ENCODE peak calls at places on chromosomes 3 and 15, in four cellular contexts. One of them, this sample, is unnamed. For H3K36me3, the result is how much of the 10 kb centered on the place peaks cover.

GRCh38 chr15:53910236-53910849 is 67.9 kb upstream of the UNC13C start:
- DNase-seq in psoas muscle: no peak
- DNase-seq in aorta: no peak
- DNase-seq in sigmoid colon: no peak
- DNase-seq in this sample: no peak

GRCh38 chr15:81293728-81294500 is 30.0 kb downstream of the STARD5 start:
- DNase-seq in psoas muscle: no peak
- DNase-seq in aorta: no peak
- DNase-seq in sigmoid colon: no peak
- DNase-seq in this sample: no peak

GRCh38 chr15:95875141-95875643 is 455.3 kb upstream of the NR2F2 start:
- DNase-seq in psoas muscle: no peak
- DNase-seq in aorta: no peak
- DNase-seq in sigmoid colon: no peak
- DNase-seq in this sample: no peak

GRCh38 chr3:13544293-13544831 is 4.6 kb upstream of the FBLN2 start:
- DNase-seq in psoas muscle: peak
- DNase-seq in aorta: no peak
- DNase-seq in sigmoid colon: no peak
- DNase-seq in this sample: no peak

GRCh38 chr3:128395500-128396125 is 71.1 kb downstream of the DNAJB8 start:
- DNase-seq in psoas muscle: peak
- DNase-seq in aorta: no peak
- DNase-seq in sigmoid colon: no peak
- DNase-seq in this sample: no peak

GRCh38 chr3:3772338-3772737 is 26.9 kb upstream of the LRRN1 start:
- DNase-seq in psoas muscle: no peak
- DNase-seq in aorta: no peak
- DNase-seq in sigmoid colon: no peak
- DNase-seq in this sample: no peak

GRCh38 chr3:129608087-129608935 is 1.8 kb upstream of the PLXND1 start:
- DNase-seq in psoas muscle: no peak
- DNase-seq in aorta: no peak
- DNase-seq in sigmoid colon: no peak
- DNase-seq in this sample: no peak

GRCh38 chr3:29274667-29275066 is 6.2 kb upstream of the RBMS3 start:
- DNase-seq in psoas muscle: no peak
- DNase-seq in aorta: no peak
- DNase-seq in sigmoid colon: no peak
- DNase-seq in this sample: no peak

GRCh38 chr3:71754610-71755253 is 1.1 kb downstream of the GPR27 start:
- DNase-seq in psoas muscle: no peak
- DNase-seq in aorta: no peak
- DNase-seq in sigmoid colon: no peak
- DNase-seq in this sample: no peak

GRCh38 chr3:37920156-37920686 is 58.5 kb downstream of the CTDSPL start:
- DNase-seq in psoas muscle: no peak
- DNase-seq in aorta: no peak
- DNase-seq in sigmoid colon: no peak
- DNase-seq in this sample: no peak

GRCh38 chr3:111548060-111548459 is 6.1 kb downstream of the CD96 start:
- DNase-seq in psoas muscle: no peak
- DNase-seq in aorta: no peak
- DNase-seq in sigmoid colon: no peak
- DNase-seq in this sample: no peak

GRCh38 chr15:85137507-85138175 is 156.0 kb downstream of the PDE8A start:
- DNase-seq in psoas muscle: no peak
- DNase-seq in aorta: no peak
- DNase-seq in sigmoid colon: no peak
- DNase-seq in this sample: no peak

GRCh38 chr3:50272911-50273688 is 4.2 kb downstream of the SEMA3B start:
- DNase-seq in psoas muscle: peak
- DNase-seq in aorta: peak
- DNase-seq in sigmoid colon: peak
- DNase-seq in this sample: peak

GRCh38 chr3:71185733-71186455 is 397.6 kb downstream of the FOXP1 start:
- DNase-seq in psoas muscle: no peak
- DNase-seq in aorta: no peak
- DNase-seq in sigmoid colon: no peak
- DNase-seq in this sample: no peak

GRCh38 chr3:125051715-125052581 is 3.8 kb downstream of the HEG1 start:
- DNase-seq in psoas muscle: peak
- DNase-seq in aorta: peak
- DNase-seq in sigmoid colon: peak
- DNase-seq in this sample: no peak

GRCh38 chr15:63374686-63375520 is 6.7 kb downstream of the CA12 start:
- DNase-seq in psoas muscle: peak
- DNase-seq in aorta: peak
- DNase-seq in sigmoid colon: no peak
- DNase-seq in this sample: no peak

GRCh38 chr15:68344600-68344999 is 67.1 kb downstream of the FEM1B start:
- DNase-seq in psoas muscle: no peak
- DNase-seq in aorta: no peak
- DNase-seq in sigmoid colon: no peak
- DNase-seq in this sample: no peak

GRCh38 chr3:55765398-55765797 is 278.3 kb upstream of the WNT5A start:
- DNase-seq in psoas muscle: no peak
- DNase-seq in aorta: no peak
- DNase-seq in sigmoid colon: no peak
- DNase-seq in this sample: no peak

GRCh38 chr3:143427626-143428025 is 308.1 kb downstream of the CHST2 start:
- DNase-seq in psoas muscle: no peak
- DNase-seq in aorta: no peak
- DNase-seq in sigmoid colon: no peak
- DNase-seq in this sample: no peak

GRCh38 chr3:193640165-193640706 is 47.2 kb downstream of the OPA1 start:
- DNase-seq in psoas muscle: no peak
- DNase-seq in aorta: no peak
- DNase-seq in sigmoid colon: no peak
- DNase-seq in this sample: no peak

GRCh38 chr15:76904461-76905012 is 603 bp downstream of the SCAPER start:
- DNase-seq in psoas muscle: peak
- DNase-seq in aorta: no peak
- DNase-seq in sigmoid colon: peak
- DNase-seq in this sample: no peak

GRCh38 chr15:38707802-38708671 is 143.4 kb upstream of the RASGRP1 start:
- DNase-seq in psoas muscle: no peak
- DNase-seq in aorta: no peak
- DNase-seq in sigmoid colon: no peak
- DNase-seq in this sample: no peak

GRCh38 chr3:194086251-194087075 is 49.5 kb upstream of the HES1 start:
- DNase-seq in psoas muscle: no peak
- DNase-seq in aorta: no peak
- DNase-seq in sigmoid colon: no peak
- DNase-seq in this sample: peak

GRCh38 chr3:61194892-61195538 is 56.2 kb downstream of the FHIT start:
- DNase-seq in psoas muscle: no peak
- DNase-seq in aorta: no peak
- DNase-seq in sigmoid colon: no peak
- DNase-seq in this sample: no peak

GRCh38 chr15:68966996-68967395 is 36.7 kb downstream of the SPESP1 start:
- DNase-seq in psoas muscle: no peak
- DNase-seq in aorta: no peak
- DNase-seq in sigmoid colon: no peak
- DNase-seq in this sample: no peak

GRCh38 chr3:50292924-50293801 is 934 bp upstream of the IFRD2 start:
- DNase-seq in psoas muscle: no peak
- DNase-seq in aorta: no peak
- DNase-seq in sigmoid colon: peak
- DNase-seq in this sample: no peak

GRCh38 chr3:87307805-87308204 is 31.4 kb upstream of the POU1F1 start:
- DNase-seq in psoas muscle: no peak
- DNase-seq in aorta: no peak
- DNase-seq in sigmoid colon: no peak
- DNase-seq in this sample: no peak

GRCh38 chr3:175192536-175192935 is 333.4 kb downstream of the NAALADL2 start:
- DNase-seq in psoas muscle: no peak
- DNase-seq in aorta: no peak
- DNase-seq in sigmoid colon: no peak
- DNase-seq in this sample: no peak

GRCh38 chr3:112649478-112649735 is 8.5 kb upstream of the CCDC80 start:
- DNase-seq in psoas muscle: no peak
- DNase-seq in aorta: no peak
- DNase-seq in sigmoid colon: no peak
- DNase-seq in this sample: no peak

GRCh38 chr15:44153352-44153751 is 41.7 kb downstream of the FRMD5 start:
- DNase-seq in psoas muscle: no peak
- DNase-seq in aorta: no peak
- DNase-seq in sigmoid colon: no peak
- DNase-seq in this sample: no peak

GRCh38 chr15:50229336-50229735 is 36.2 kb downstream of the HDC start:
- DNase-seq in psoas muscle: no peak
- DNase-seq in aorta: no peak
- DNase-seq in sigmoid colon: no peak
- DNase-seq in this sample: no peak

GRCh38 chr15:31235298-31236183 is 91.1 kb upstream of the KLF13 start:
- DNase-seq in psoas muscle: no peak
- DNase-seq in aorta: no peak
- DNase-seq in sigmoid colon: peak
- DNase-seq in this sample: no peak

GRCh38 chr3:130960139-130960779 is 66.4 kb downstream of the ASTE1 start:
- DNase-seq in psoas muscle: no peak
- DNase-seq in aorta: no peak
- DNase-seq in sigmoid colon: no peak
- DNase-seq in this sample: no peak

GRCh38 chr15:89778861-89779260 is 2.7 kb downstream of the MESP2 start:
- DNase-seq in psoas muscle: no peak
- DNase-seq in aorta: no peak
- DNase-seq in sigmoid colon: no peak
- DNase-seq in this sample: no peak

GRCh38 chr3:112132975-112133448 is at the start of gene GCSAM:
- DNase-seq in psoas muscle: peak
- DNase-seq in aorta: no peak
- DNase-seq in sigmoid colon: peak
- DNase-seq in this sample: peak

GRCh38 chr15:76058714-76059319 is 968 bp upstream of the TMEM266 start:
- DNase-seq in psoas muscle: no peak
- DNase-seq in aorta: no peak
- DNase-seq in sigmoid colon: no peak
- DNase-seq in this sample: no peak

GRCh38 chr3:73786346-73786807 is 161.6 kb upstream of the PDZRN3 start:
- DNase-seq in psoas muscle: peak
- DNase-seq in aorta: peak
- DNase-seq in sigmoid colon: no peak
- DNase-seq in this sample: no peak

GRCh38 chr3:141323936-141324704 is 44.2 kb upstream of the ZBTB38 start:
- DNase-seq in psoas muscle: no peak
- DNase-seq in aorta: no peak
- DNase-seq in sigmoid colon: no peak
- DNase-seq in this sample: no peak
- H3K4me3 ChIP-seq in psoas muscle: no peak
- H3K4me3 ChIP-seq in aorta: no peak
- H3K4me3 ChIP-seq in sigmoid colon: no peak
- H3K4me3 ChIP-seq in this sample: no peak

GRCh38 chr15:42024303-42024702 is 3.5 kb upstream of the PLA2G4E start:
- DNase-seq in psoas muscle: peak
- DNase-seq in aorta: no peak
- DNase-seq in sigmoid colon: peak
- DNase-seq in this sample: no peak
- H3K27ac ChIP-seq in psoas muscle: peak
- H3K27ac ChIP-seq in aorta: no peak
- H3K27ac ChIP-seq in sigmoid colon: no peak
- H3K27ac ChIP-seq in this sample: no peak

GRCh38 chr3:58160399-58160798 is 50.4 kb downstream of the DNASE1L3 start:
- DNase-seq in psoas muscle: no peak
- DNase-seq in aorta: no peak
- DNase-seq in sigmoid colon: no peak
- DNase-seq in this sample: no peak
- H3K36me3 ChIP-seq in psoas muscle: under half
- H3K36me3 ChIP-seq in aorta: under half
- H3K36me3 ChIP-seq in sigmoid colon: under half
- H3K36me3 ChIP-seq in this sample: under half

GRCh38 chr3:189862385-189863023 is 231.3 kb downstream of the TP63 start:
- DNase-seq in psoas muscle: no peak
- DNase-seq in aorta: no peak
- DNase-seq in sigmoid colon: no peak
- DNase-seq in this sample: no peak
- H3K4me3 ChIP-seq in psoas muscle: no peak
- H3K4me3 ChIP-seq in aorta: no peak
- H3K4me3 ChIP-seq in sigmoid colon: no peak
- H3K4me3 ChIP-seq in this sample: no peak

GRCh38 chr3:44061961-44062360 is 179.7 kb upstream of the TOPAZ1 start:
- DNase-seq in psoas muscle: no peak
- DNase-seq in aorta: no peak
- DNase-seq in sigmoid colon: no peak
- DNase-seq in this sample: no peak

GRCh38 chr3:44058868-44059203 is 182.8 kb upstream of the TOPAZ1 start:
- DNase-seq in psoas muscle: no peak
- DNase-seq in aorta: no peak
- DNase-seq in sigmoid colon: no peak
- DNase-seq in this sample: no peak

GRCh38 chr3:44058022-44058867 is 183.4 kb upstream of the TOPAZ1 start:
- DNase-seq in psoas muscle: no peak
- DNase-seq in aorta: no peak
- DNase-seq in sigmoid colon: no peak
- DNase-seq in this sample: no peak

GRCh38 chr3:44060164-44060563 is 181.5 kb upstream of the TOPAZ1 start:
- DNase-seq in psoas muscle: no peak
- DNase-seq in aorta: no peak
- DNase-seq in sigmoid colon: no peak
- DNase-seq in this sample: no peak

GRCh38 chr3:44061268-44061667 is 180.4 kb upstream of the TOPAZ1 start:
- DNase-seq in psoas muscle: no peak
- DNase-seq in aorta: no peak
- DNase-seq in sigmoid colon: no peak
- DNase-seq in this sample: no peak
- H3K27ac ChIP-seq in psoas muscle: no peak
- H3K27ac ChIP-seq in aorta: no peak
- H3K27ac ChIP-seq in sigmoid colon: no peak
- H3K27ac ChIP-seq in this sample: no peak

DNA sequence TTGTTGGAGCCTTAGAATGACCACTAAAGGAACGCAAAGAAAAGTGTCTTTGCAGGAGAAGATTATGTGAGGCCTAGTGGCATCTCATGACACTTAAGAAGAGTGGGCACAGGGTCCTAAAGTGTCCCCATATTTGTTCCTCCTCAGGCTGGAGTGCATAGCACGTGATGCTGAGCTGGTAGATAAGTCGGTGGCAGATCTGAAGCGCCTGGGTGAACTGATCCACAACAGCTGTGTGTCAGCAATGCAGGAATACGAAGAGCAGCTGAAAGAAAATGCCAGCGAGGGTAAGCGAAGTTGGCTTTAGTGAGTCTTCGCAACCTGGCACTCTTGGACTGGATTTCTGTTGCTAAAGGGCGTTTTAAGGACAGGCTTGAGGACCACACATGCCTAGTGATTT is 92.6 kb downstream of the CHD2 start:
- DNase-seq in psoas muscle: peak
- DNase-seq in aorta: no peak
- DNase-seq in sigmoid colon: no peak
- DNase-seq in this sample: no peak
- H3K36me3 ChIP-seq in psoas muscle: half or more
- H3K36me3 ChIP-seq in aorta: under half
- H3K36me3 ChIP-seq in sigmoid colon: under half
- H3K36me3 ChIP-seq in this sample: under half

GRCh38 chr3:49161197-49161596 is 4.9 kb downstream of the CCDC71 start:
- DNase-seq in psoas muscle: no peak
- DNase-seq in aorta: no peak
- DNase-seq in sigmoid colon: no peak
- DNase-seq in this sample: no peak
- H3K4me3 ChIP-seq in psoas muscle: no peak
- H3K4me3 ChIP-seq in aorta: no peak
- H3K4me3 ChIP-seq in sigmoid colon: no peak
- H3K4me3 ChIP-seq in this sample: no peak

This sample was measured in right lobe of liver.